ENCODE peak calls at places on chromosomes 2 and 18, in six cellular contexts. B is NCI-H82, C is anterior cingulate cortex, T is renal cortical epithelial cell, O is nephron progenitor cell, W is coronary artery. Z is an unnamed sample.

GRCh38 chr2:20302019-20302418 is 48.6 kb downstream of the PUM2 start:
- DNase-seq in B (no peak), C (no peak), T (no peak), O (no peak), W (no peak), Z (no peak)

GRCh38 chr18:61635901-61636528 is 256.8 kb downstream of the RNF152 start:
- DNase-seq in B (peak; percentile 99), C (no peak), T (peak; percentile 71), O (peak; percentile 46), W (peak; percentile 77), Z (peak; percentile 8)

GRCh38 chr2:111632661-111633060 is 251.3 kb downstream of the ANAPC1 start:
- DNase-seq in B (no peak), C (no peak), T (no peak), O (no peak), W (no peak), Z (no peak)

GRCh38 chr18:23968638-23969037 is 45.9 kb upstream of the TTC39C start:
- DNase-seq in B (no peak), C (no peak), T (no peak), O (no peak), W (no peak), Z (no peak)

GRCh38 chr18:59783138-59783537 is 85.9 kb upstream of the CCBE1 start:
- DNase-seq in B (peak; percentile 64), C (no peak), T (peak; percentile 63), O (peak; percentile 16), W (no peak), Z (peak; percentile 68)

GRCh38 chr2:37583867-37584266 is 87.6 kb downstream of the CDC42EP3 start:
- DNase-seq in B (peak; percentile 6), C (no peak), T (peak; percentile 69), O (no peak), W (no peak), Z (peak; percentile 33)

GRCh38 chr2:9004338-9005204 is 1.1 kb upstream of the MBOAT2 start:
- DNase-seq in B (no peak), C (no peak), T (peak; percentile 80), O (no peak), W (no peak), Z (peak; percentile 23)

GRCh38 chr2:17604050-17604449 is 63.6 kb downstream of the VSNL1 start:
- DNase-seq in B (no peak), C (no peak), T (no peak), O (no peak), W (no peak), Z (no peak)

GRCh38 chr2:647003-647560 is 30.1 kb downstream of the TMEM18 start:
- DNase-seq in B (no peak), C (no peak), T (no peak), O (no peak), W (peak; percentile 40), Z (no peak)

GRCh38 chr18:73774836-73775509 is 372.7 kb downstream of the FBXO15 start:
- DNase-seq in B (peak; percentile 67), C (no peak), T (peak; percentile 72), O (peak; percentile 39), W (no peak), Z (no peak)

GRCh38 chr2:51812138-51812866 is 780.4 kb upstream of the NRXN1 start:
- DNase-seq in B (no peak), C (no peak), T (peak; percentile 16), O (no peak), W (no peak), Z (peak; percentile 9)

GRCh38 chr2:157055660-157056199 is 201.8 kb upstream of the GALNT5 start:
- DNase-seq in B (peak; percentile 43), C (no peak), T (peak; percentile 35), O (no peak), W (no peak), Z (no peak)

GRCh38 chr2:128661955-128662564 is 343.4 kb upstream of the HS6ST1 start:
- DNase-seq in B (no peak), C (no peak), T (no peak), O (no peak), W (no peak), Z (no peak)

GRCh38 chr2:86333378-86333777 is 4.0 kb downstream of the REEP1 start:
- DNase-seq in B (peak; percentile 93), C (no peak), T (peak; percentile 61), O (no peak), W (no peak), Z (no peak)

GRCh38 chr2:12675801-12676200 is 40.9 kb upstream of the TRIB2 start:
- DNase-seq in B (no peak), C (no peak), T (no peak), O (no peak), W (no peak), Z (no peak)

GRCh38 chr2:118978064-118978463 is 36.1 kb downstream of the MARCO start:
- DNase-seq in B (no peak), C (no peak), T (no peak), O (no peak), W (peak; percentile 33), Z (no peak)

GRCh38 chr18:22463076-22463475 is 45.4 kb upstream of the CTAGE1 start:
- DNase-seq in B (no peak), C (no peak), T (no peak), O (no peak), W (no peak), Z (no peak)

GRCh38 chr2:102418421-102418961 is 4.5 kb upstream of the IL18RAP start:
- DNase-seq in B (no peak), C (no peak), T (peak; percentile 57), O (no peak), W (no peak), Z (no peak)

GRCh38 chr18:76391746-76392145 is 103.3 kb downstream of the ZNF516 start:
- DNase-seq in B (no peak), C (no peak), T (no peak), O (no peak), W (no peak), Z (no peak)

GRCh38 chr2:19124135-19124534 is 234.3 kb downstream of the OSR1 start:
- DNase-seq in B (no peak), C (no peak), T (peak; percentile 66), O (no peak), W (no peak), Z (no peak)

GRCh38 chr2:56981554-56981953 is 797.8 kb downstream of the CCDC85A start:
- DNase-seq in B (no peak), C (no peak), T (no peak), O (no peak), W (no peak), Z (no peak)

GRCh38 chr18:58753976-58754375 is 82.7 kb downstream of the MALT1 start:
- DNase-seq in B (no peak), C (no peak), T (no peak), O (no peak), W (no peak), Z (no peak)

GRCh38 chr18:68262697-68263293 is 452.1 kb downstream of the TMX3 start:
- DNase-seq in B (no peak), C (no peak), T (peak; percentile 78), O (no peak), W (no peak), Z (no peak)

GRCh38 chr2:173354073-173354600 is 535 bp upstream of the CDCA7 start:
- DNase-seq in B (peak; percentile 92), C (no peak), T (peak; percentile 28), O (no peak), W (no peak), Z (no peak)

GRCh38 chr2:168986544-168986943 is 44.6 kb downstream of the ABCB11 start:
- DNase-seq in B (no peak), C (no peak), T (no peak), O (no peak), W (no peak), Z (no peak)

GRCh38 chr2:23376972-23377371 is 8.0 kb upstream of the KLHL29 start:
- DNase-seq in B (no peak), C (no peak), T (no peak), O (no peak), W (no peak), Z (no peak)

GRCh38 chr2:168025487-168026203 is 221.8 kb downstream of the STK39 start:
- DNase-seq in B (peak; percentile 93), C (no peak), T (peak; percentile 87), O (no peak), W (no peak), Z (no peak)

GRCh38 chr2:217975626-217976025 is 27.2 kb downstream of the TNS1 start:
- DNase-seq in B (no peak), C (no peak), T (no peak), O (no peak), W (no peak), Z (no peak)

GRCh38 chr2:75560022-75560767 is 544 bp downstream of the EVA1A start:
- DNase-seq in B (no peak), C (no peak), T (no peak), O (peak; percentile 49), W (no peak), Z (peak; percentile 72)

GRCh38 chr2:241967745-241968144 is 98.2 kb downstream of the RTP5 start:
- DNase-seq in B (no peak), C (no peak), T (no peak), O (no peak), W (no peak), Z (no peak)

GRCh38 chr2:217827430-217828201 is 175.2 kb downstream of the TNS1 start:
- DNase-seq in B (no peak), C (no peak), T (peak; percentile 73), O (no peak), W (no peak), Z (no peak)

GRCh38 chr2:67790622-67791021 is 272.2 kb downstream of the C1D start:
- DNase-seq in B (no peak), C (no peak), T (peak; percentile 94), O (no peak), W (no peak), Z (no peak)

GRCh38 chr18:2825613-2826205 is 21.1 kb upstream of the EMILIN2 start:
- DNase-seq in B (no peak), C (no peak), T (no peak), O (no peak), W (no peak), Z (no peak)

GRCh38 chr18:8948471-8949149 is 153.9 kb upstream of the NDUFV2 start:
- DNase-seq in B (no peak), C (no peak), T (peak; percentile 87), O (no peak), W (no peak), Z (peak; percentile 73)

GRCh38 chr2:218993345-218994315 is at the start of gene CRYBA2:
- DNase-seq in B (peak; percentile 27), C (no peak), T (no peak), O (peak; percentile 50), W (no peak), Z (no peak)

GRCh38 chr2:171166328-171166983 is 5.8 kb upstream of the TLK1 start:
- DNase-seq in B (no peak), C (no peak), T (no peak), O (no peak), W (no peak), Z (no peak)

GRCh38 chr2:103860016-103860415 is 993.9 kb upstream of the POU3F3 start:
- DNase-seq in B (no peak), C (no peak), T (no peak), O (no peak), W (no peak), Z (no peak)

GRCh38 chr2:230134496-230135073 is 65.9 kb upstream of the SLC16A14 start:
- DNase-seq in B (no peak), C (no peak), T (peak; percentile 11), O (no peak), W (no peak), Z (no peak)

GRCh38 chr2:23541453-23542334 is 156.7 kb downstream of the KLHL29 start:
- DNase-seq in B (peak; percentile 97), C (no peak), T (peak; percentile 69), O (no peak), W (no peak), Z (no peak)

GRCh38 chr2:85423525-85423924 is 5.0 kb downstream of the SH2D6 start:
- DNase-seq in B (peak; percentile 93), C (no peak), T (no peak), O (no peak), W (no peak), Z (no peak)